ENCODE peak calls at places on chromosome 19, in ten cellular contexts. One of them, this sample, is unnamed.

GRCh38 chr19:13689050-13689449 is 75.3 kb upstream of the MRI1 start:
- DNase-seq in SHP77: peak; percentile 49
- DNase-seq in activated T-cell treated with anti-CD3 and anti-CD28 coated beads for 24 hours: no peak
- DNase-seq in GM10248: no peak
- DNase-seq in GM12865: peak; percentile 37
- DNase-seq in NCI-H774: no peak
- DNase-seq in omental fat pad: no peak
- DNase-seq in GM23338: peak; percentile 86
- DNase-seq in GDM1: no peak
- DNase-seq in activated CD4-positive, alpha-beta T cell treated with anti-CD3 and anti-CD28 coated beads for 24 hours: no peak
- DNase-seq in this sample: no peak

GRCh38 chr19:55446060-55446459 is 3.0 kb upstream of the SHISA7 start:
- DNase-seq in SHP77: no peak
- DNase-seq in activated T-cell treated with anti-CD3 and anti-CD28 coated beads for 24 hours: no peak
- DNase-seq in GM10248: no peak
- DNase-seq in GM12865: no peak
- DNase-seq in NCI-H774: no peak
- DNase-seq in omental fat pad: no peak
- DNase-seq in GM23338: no peak
- DNase-seq in GDM1: no peak
- DNase-seq in activated CD4-positive, alpha-beta T cell treated with anti-CD3 and anti-CD28 coated beads for 24 hours: no peak
- DNase-seq in this sample: no peak

GRCh38 chr19:17339088-17339741 is 1.9 kb downstream of the GTPBP3 start:
- DNase-seq in SHP77: no peak
- DNase-seq in activated T-cell treated with anti-CD3 and anti-CD28 coated beads for 24 hours: no peak
- DNase-seq in GM10248: no peak
- DNase-seq in GM12865: peak; percentile 50
- DNase-seq in NCI-H774: no peak
- DNase-seq in omental fat pad: no peak
- DNase-seq in GM23338: peak; percentile 74
- DNase-seq in GDM1: no peak
- DNase-seq in activated CD4-positive, alpha-beta T cell treated with anti-CD3 and anti-CD28 coated beads for 24 hours: no peak
- DNase-seq in this sample: no peak

GRCh38 chr19:23789246-23789645 is 30.6 kb upstream of the ZNF681 start:
- DNase-seq in SHP77: no peak
- DNase-seq in activated T-cell treated with anti-CD3 and anti-CD28 coated beads for 24 hours: no peak
- DNase-seq in GM10248: no peak
- DNase-seq in GM12865: no peak
- DNase-seq in NCI-H774: no peak
- DNase-seq in omental fat pad: no peak
- DNase-seq in GM23338: no peak
- DNase-seq in GDM1: no peak
- DNase-seq in activated CD4-positive, alpha-beta T cell treated with anti-CD3 and anti-CD28 coated beads for 24 hours: no peak
- DNase-seq in this sample: no peak

GRCh38 chr19:40358773-40359172 is 10.3 kb downstream of the PLD3 start:
- DNase-seq in SHP77: no peak
- DNase-seq in activated T-cell treated with anti-CD3 and anti-CD28 coated beads for 24 hours: no peak
- DNase-seq in GM10248: peak; percentile 67
- DNase-seq in GM12865: peak; percentile 75
- DNase-seq in NCI-H774: no peak
- DNase-seq in omental fat pad: no peak
- DNase-seq in GM23338: no peak
- DNase-seq in GDM1: peak; percentile 81
- DNase-seq in activated CD4-positive, alpha-beta T cell treated with anti-CD3 and anti-CD28 coated beads for 24 hours: no peak
- DNase-seq in this sample: no peak

GRCh38 chr19:15194938-15195337 is 5.9 kb downstream of the NOTCH3 start:
- DNase-seq in SHP77: no peak
- DNase-seq in activated T-cell treated with anti-CD3 and anti-CD28 coated beads for 24 hours: no peak
- DNase-seq in GM10248: no peak
- DNase-seq in GM12865: no peak
- DNase-seq in NCI-H774: no peak
- DNase-seq in omental fat pad: no peak
- DNase-seq in GM23338: no peak
- DNase-seq in GDM1: no peak
- DNase-seq in activated CD4-positive, alpha-beta T cell treated with anti-CD3 and anti-CD28 coated beads for 24 hours: no peak
- DNase-seq in this sample: no peak

GRCh38 chr19:4453232-4454179 is 4.1 kb downstream of the UBXN6 start:
- DNase-seq in SHP77: no peak
- DNase-seq in activated T-cell treated with anti-CD3 and anti-CD28 coated beads for 24 hours: no peak
- DNase-seq in GM10248: no peak
- DNase-seq in GM12865: no peak
- DNase-seq in NCI-H774: no peak
- DNase-seq in omental fat pad: no peak
- DNase-seq in GM23338: no peak
- DNase-seq in GDM1: no peak
- DNase-seq in activated CD4-positive, alpha-beta T cell treated with anti-CD3 and anti-CD28 coated beads for 24 hours: no peak
- DNase-seq in this sample: no peak

GRCh38 chr19:49362048-49362925 is at the start of gene TEAD2:
- DNase-seq in SHP77: no peak
- DNase-seq in activated T-cell treated with anti-CD3 and anti-CD28 coated beads for 24 hours: no peak
- DNase-seq in GM10248: no peak
- DNase-seq in GM12865: no peak
- DNase-seq in NCI-H774: no peak
- DNase-seq in omental fat pad: no peak
- DNase-seq in GM23338: peak; percentile 89
- DNase-seq in GDM1: no peak
- DNase-seq in activated CD4-positive, alpha-beta T cell treated with anti-CD3 and anti-CD28 coated beads for 24 hours: no peak
- DNase-seq in this sample: peak; percentile 77

GRCh38 chr19:44948237-44948636 is 2.4 kb downstream of the APOC2 start:
- DNase-seq in SHP77: no peak
- DNase-seq in activated T-cell treated with anti-CD3 and anti-CD28 coated beads for 24 hours: no peak
- DNase-seq in GM10248: no peak
- DNase-seq in GM12865: no peak
- DNase-seq in NCI-H774: no peak
- DNase-seq in omental fat pad: no peak
- DNase-seq in GM23338: no peak
- DNase-seq in GDM1: no peak
- DNase-seq in activated CD4-positive, alpha-beta T cell treated with anti-CD3 and anti-CD28 coated beads for 24 hours: no peak
- DNase-seq in this sample: no peak

GRCh38 chr19:39409886-39410619 is 2.4 kb upstream of the PLEKHG2 start:
- DNase-seq in SHP77: peak; percentile 45
- DNase-seq in activated T-cell treated with anti-CD3 and anti-CD28 coated beads for 24 hours: no peak
- DNase-seq in GM10248: peak; percentile 70
- DNase-seq in GM12865: peak; percentile 87
- DNase-seq in NCI-H774: no peak
- DNase-seq in omental fat pad: no peak
- DNase-seq in GM23338: peak; percentile 62
- DNase-seq in GDM1: peak; percentile 50
- DNase-seq in activated CD4-positive, alpha-beta T cell treated with anti-CD3 and anti-CD28 coated beads for 24 hours: no peak
- DNase-seq in this sample: peak; percentile 95

GRCh38 chr19:33386361-33386858 is 12.9 kb downstream of the CEBPG start:
- DNase-seq in SHP77: no peak
- DNase-seq in activated T-cell treated with anti-CD3 and anti-CD28 coated beads for 24 hours: no peak
- DNase-seq in GM10248: no peak
- DNase-seq in GM12865: no peak
- DNase-seq in NCI-H774: no peak
- DNase-seq in omental fat pad: no peak
- DNase-seq in GM23338: no peak
- DNase-seq in GDM1: no peak
- DNase-seq in activated CD4-positive, alpha-beta T cell treated with anti-CD3 and anti-CD28 coated beads for 24 hours: no peak
- DNase-seq in this sample: peak; percentile 73

This sample was measured in psoas muscle.